ENCODE peak calls at places on chromosomes 16 and 17, in five cellular contexts. S is HCT116, A is WTC11, N is endothelial cell of umbilical vein, L is SK-N-SH. F is an unnamed sample.

GRCh38 chr16:89536371-89536770 is 24.1 kb upstream of the RPL13 start:
- DNase-seq in N (no peak), L (no peak), A (no peak), S (no peak), F (no peak)

GRCh38 chr17:27384261-27384701 is 72.0 kb upstream of the KSR1 start:
- DNase-seq in S (no peak), N (peak), A (no peak), L (no peak), F (peak)

GRCh38 chr16:9389543-9390207 is 298.2 kb downstream of the HAPSTR1 start:
- DNase-seq in N (no peak), A (no peak), L (no peak), S (no peak), F (no peak)

GRCh38 chr17:77382966-77383612 is 242.3 kb downstream of the SEC14L1 start:
- DNase-seq in L (no peak), A (no peak), N (no peak), S (no peak), F (no peak)

GRCh38 chr17:79168486-79169055 is 93.9 kb downstream of the ENGASE start:
- DNase-seq in N (no peak), S (no peak), L (no peak), A (no peak), F (no peak)

GRCh38 chr17:34465756-34466155 is 102.7 kb upstream of the CCL1 start:
- DNase-seq in S (no peak), A (no peak), L (no peak), N (no peak), F (no peak)

GRCh38 chr17:42428141-42428944 is 5.3 kb upstream of the CAVIN1 start:
- DNase-seq in S (peak), N (peak), L (peak), A (peak), F (peak)

GRCh38 chr16:29994613-29995329 is 646 bp downstream of the HIRIP3 start:
- DNase-seq in N (peak), A (peak), S (no peak), L (peak), F (no peak)

GRCh38 chr17:82458885-82459424 is 414 bp downstream of the NARF start:
- DNase-seq in A (peak), S (no peak), L (peak), N (peak), F (no peak)

GRCh38 chr17:59837362-59838195 is 55.2 kb downstream of the TUBD1 start:
- DNase-seq in S (peak), N (peak), L (no peak), A (peak), F (peak)

GRCh38 chr17:76452646-76453430 is at the start of gene UBE2O:
- DNase-seq in L (peak), S (peak), N (peak), A (peak), F (peak)

GRCh38 chr16:705748-706188 is at the start of gene FBXL16:
- DNase-seq in L (peak), A (no peak), S (no peak), N (no peak), F (no peak)

GRCh38 chr17:385195-385835 is 32.7 kb upstream of the RPH3AL start:
- DNase-seq in A (peak), L (peak), N (no peak), S (no peak), F (peak)

GRCh38 chr17:79965806-79966205 is 69.9 kb downstream of the TBC1D16 start:
- DNase-seq in S (no peak), L (no peak), N (peak), A (no peak), F (no peak)

GRCh38 chr16:50666658-50667496 is 14.2 kb downstream of the SNX20 start:
- DNase-seq in L (no peak), A (peak), N (no peak), S (no peak), F (no peak)

GRCh38 chr17:12566281-12567002 is 99.2 kb upstream of the MYOCD start:
- DNase-seq in A (peak), L (no peak), S (no peak), N (no peak), F (no peak)

GRCh38 chr16:7086842-7087616 is 245.6 kb upstream of the RBFOX1 start:
- DNase-seq in L (peak), N (no peak), A (peak), S (no peak), F (peak)

GRCh38 chr17:61757168-61757567 is 106.2 kb downstream of the BRIP1 start:
- DNase-seq in S (no peak), L (no peak), N (no peak), A (no peak), F (no peak)

GRCh38 chr17:44210342-44211192 is 8.9 kb downstream of the UBTF start:
- DNase-seq in A (peak), L (peak), N (peak), S (peak), F (peak)

GRCh38 chr17:82960419-82961271 is 118.8 kb upstream of the METRNL start:
- DNase-seq in L (no peak), N (no peak), A (no peak), S (no peak), F (no peak)

GRCh38 chr17:27762527-27763305 is 37.6 kb downstream of the NOS2 start:
- DNase-seq in A (peak), L (no peak), S (no peak), N (peak), F (peak)

GRCh38 chr17:40614431-40615294 is 33.0 kb downstream of the SMARCE1 start:
- DNase-seq in L (no peak), N (no peak), S (no peak), A (no peak), F (no peak)

GRCh38 chr16:77090062-77090461 is 100.9 kb upstream of the MON1B start:
- DNase-seq in N (no peak), L (no peak), S (no peak), A (no peak), F (no peak)

GRCh38 chr16:21100447-21100846 is 50.2 kb downstream of the DNAH3 start:
- DNase-seq in L (no peak), A (no peak), S (peak), N (no peak), F (peak)

GRCh38 chr17:69551212-69552010 is 136.9 kb downstream of the MAP2K6 start:
- DNase-seq in L (no peak), A (no peak), S (no peak), N (no peak), F (no peak)

GRCh38 chr16:87836844-87837581 is 32.3 kb downstream of the SLC7A5 start:
- DNase-seq in S (no peak), A (no peak), N (peak), L (no peak), F (no peak)

GRCh38 chr16:67551972-67552371 is 10.4 kb upstream of the CTCF start:
- DNase-seq in L (no peak), A (no peak), S (no peak), N (no peak), F (no peak)

GRCh38 chr17:66326476-66327047 is 24.1 kb downstream of the PRKCA start:
- DNase-seq in N (no peak), S (no peak), A (no peak), L (peak), F (no peak)

GRCh38 chr17:64154321-64155089 is 24.6 kb upstream of the ERN1 start:
- DNase-seq in A (no peak), N (no peak), L (no peak), S (no peak), F (no peak)

GRCh38 chr17:72343911-72344310 is 223.1 kb downstream of the SOX9 start:
- DNase-seq in N (no peak), A (no peak), S (no peak), L (no peak), F (no peak)

GRCh38 chr17:68807998-68808772 is 147.0 kb downstream of the ABCA8 start:
- DNase-seq in A (no peak), L (no peak), S (no peak), N (no peak), F (no peak)

GRCh38 chr16:77840623-77841274 is 52.4 kb downstream of the VAT1L start:
- DNase-seq in N (no peak), S (no peak), L (no peak), A (no peak), F (no peak)

GRCh38 chr17:18855831-18856624 is 1.9 kb upstream of the PRPSAP2 start:
- DNase-seq in L (peak), N (peak), S (peak), A (peak), F (peak)
- TF ChIP-seq MAX in L (peak), N (peak), S (peak), A (peak), F (peak)

DNA sequence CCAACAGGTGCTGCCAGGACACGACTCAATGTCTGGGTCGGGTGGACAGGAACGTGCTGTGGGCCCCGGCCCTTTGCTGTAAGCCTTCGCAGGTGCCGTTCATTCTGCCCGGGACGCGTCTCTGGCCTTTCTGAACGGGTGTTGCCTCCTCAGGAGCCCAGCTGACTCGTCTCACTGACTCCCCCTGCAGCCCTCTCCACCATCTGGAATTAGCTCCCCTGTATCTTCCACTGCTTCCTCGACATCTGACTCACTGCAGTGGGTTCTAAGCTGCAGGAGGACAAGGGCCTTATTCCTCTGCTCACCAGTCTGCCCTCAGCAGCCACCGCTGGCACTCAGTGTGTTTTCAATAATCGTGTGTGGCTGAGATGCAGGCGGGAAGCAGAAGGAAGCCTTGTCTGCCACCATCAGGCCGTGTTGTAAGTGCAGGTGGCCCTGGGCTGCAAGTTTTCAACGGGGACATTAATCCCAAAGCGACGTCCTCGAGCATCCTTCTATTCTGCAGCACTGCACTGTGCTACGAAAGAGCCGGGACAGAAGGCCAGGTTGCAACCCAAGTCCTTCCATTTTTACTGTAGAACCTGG is 256.2 kb downstream of the FOXL1 start:
- DNase-seq in S (no peak), N (peak), A (peak), L (no peak), F (no peak)
- TF ChIP-seq MAX in S (no peak), N (no peak), A (peak), L (no peak), F (no peak)

GRCh38 chr17:1752425-1752941 is 9.4 kb upstream of the SERPINF1 start:
- DNase-seq in L (no peak), A (no peak), N (no peak), S (peak), F (peak)

GRCh38 chr17:1755993-1756306 is 5.9 kb upstream of the SERPINF1 start:
- DNase-seq in L (no peak), S (no peak), A (no peak), N (no peak), F (no peak)

GRCh38 chr17:1753767-1754429 is 8.0 kb upstream of the SERPINF1 start:
- DNase-seq in S (no peak), A (no peak), L (no peak), N (no peak), F (peak)

GRCh38 chr17:1754430-1755112 is 7.3 kb upstream of the SERPINF1 start:
- DNase-seq in L (peak), A (no peak), S (no peak), N (no peak), F (no peak)

DNA sequence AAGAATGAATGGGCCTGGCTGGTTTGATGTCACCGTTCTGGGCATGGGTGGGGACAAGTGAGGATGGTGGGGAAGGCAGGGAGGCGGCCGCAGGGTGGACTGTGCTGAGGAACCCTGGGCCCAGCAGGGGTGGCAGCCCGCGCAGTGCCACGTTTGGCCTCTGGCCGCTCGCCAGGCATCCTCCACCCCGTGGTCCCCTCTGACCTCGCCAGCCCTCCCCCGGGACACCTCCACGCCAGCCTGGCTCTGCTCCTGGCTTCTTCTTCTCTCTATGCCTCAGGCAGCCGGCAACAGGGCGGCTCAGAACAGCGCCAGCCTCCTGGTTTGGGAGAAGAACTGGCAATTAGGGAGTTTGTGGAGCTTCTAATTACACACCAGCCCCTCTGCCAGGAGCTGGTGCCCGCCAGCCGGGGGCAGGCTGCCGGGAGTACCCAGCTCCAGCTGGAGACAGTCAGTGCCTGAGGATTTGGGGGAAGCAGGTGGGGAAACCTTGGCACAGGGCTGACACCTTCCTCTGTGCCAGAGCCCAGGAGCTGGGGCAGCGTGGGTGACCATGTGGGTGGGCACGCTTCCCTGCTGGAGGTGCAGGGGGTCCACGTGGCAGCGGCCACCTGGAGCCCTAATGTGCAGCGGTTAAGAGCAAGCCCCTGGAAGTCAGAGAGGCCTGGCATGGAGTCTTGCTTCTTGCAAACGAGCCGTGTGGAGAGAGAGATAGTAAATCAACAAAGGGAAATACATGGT is 6.4 kb upstream of the SERPINF1 start:
- DNase-seq in S (no peak), N (no peak), L (peak), A (no peak), F (no peak)
- TF ChIP-seq MAX in S (no peak), N (no peak), L (no peak), A (no peak), F (no peak)

GRCh38 chr16:23155445-23156049 is 6.3 kb upstream of the USP31 start:
- DNase-seq in S (peak), A (peak), N (no peak), L (no peak), F (no peak)
- TF ChIP-seq MAX in S (no peak), A (no peak), N (no peak), L (no peak), F (no peak)

GRCh38 chr17:50361561-50362480 is 11.2 kb downstream of the MRPL27 start:
- DNase-seq in N (peak), L (peak), A (peak), S (peak), F (peak)

GRCh38 chr17:50364715-50365114 is 8.3 kb downstream of the MRPL27 start:
- DNase-seq in S (no peak), N (no peak), L (no peak), A (no peak), F (no peak)

GRCh38 chr17:50362661-50363060 is 10.3 kb downstream of the MRPL27 start:
- DNase-seq in S (no peak), N (no peak), L (no peak), A (no peak), F (no peak)

GRCh38 chr17:50364061-50364458 is 8.9 kb downstream of the MRPL27 start:
- DNase-seq in L (no peak), A (no peak), S (no peak), N (no peak), F (no peak)

GRCh38 chr17:50363217-50364060 is 9.5 kb downstream of the MRPL27 start:
- DNase-seq in A (peak), L (peak), N (peak), S (no peak), F (no peak)
- TF ChIP-seq MAX in A (no peak), L (no peak), N (no peak), S (no peak), F (no peak)

DNA sequence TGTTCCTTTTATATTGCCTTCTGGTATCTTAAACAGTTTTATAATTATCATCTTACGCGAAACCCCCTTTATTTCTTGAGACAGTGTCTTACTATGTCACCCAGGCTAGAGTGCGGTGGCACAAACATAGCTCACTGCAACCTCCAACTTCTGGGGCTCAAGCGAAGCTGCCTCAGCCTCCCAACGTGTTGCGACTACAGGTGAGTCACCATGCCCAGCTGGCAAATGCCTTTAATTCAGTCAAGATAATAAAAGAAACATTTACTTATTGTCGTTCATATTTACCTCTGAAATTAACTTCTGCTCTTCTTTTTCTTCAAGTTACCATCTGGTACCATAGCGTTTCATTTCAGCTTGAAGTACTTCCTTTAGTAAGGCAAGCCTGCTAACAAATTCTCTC is 43.9 kb downstream of the FBXL20 start:
- DNase-seq in N (no peak), S (no peak), L (no peak), A (no peak), F (no peak)
- TF ChIP-seq MAX in N (no peak), S (no peak), L (no peak), A (no peak), F (no peak)

GRCh38 chr17:74686761-74687160 is 26.0 kb downstream of the CD300LF start:
- DNase-seq in A (no peak), S (no peak), L (no peak), N (no peak), F (peak)

GRCh38 chr17:74691151-74691550 is 21.6 kb downstream of the CD300LF start:
- DNase-seq in A (no peak), N (no peak), L (no peak), S (no peak), F (no peak)

GRCh38 chr17:74695629-74696028 is 17.1 kb downstream of the CD300LF start:
- DNase-seq in A (no peak), N (no peak), L (no peak), S (no peak), F (no peak)

GRCh38 chr17:74694081-74694480 is 18.6 kb downstream of the CD300LF start:
- DNase-seq in S (no peak), L (no peak), N (no peak), A (no peak), F (no peak)

GRCh38 chr17:74690409-74690825 is 22.3 kb downstream of the CD300LF start:
- DNase-seq in A (no peak), N (no peak), L (no peak), S (no peak), F (no peak)
- TF ChIP-seq MAX in A (no peak), N (no peak), L (no peak), S (no peak), F (no peak)